ENCODE peak calls at places on chromosomes 12 and 14, in ten cellular contexts. R is body of pancreas; C is upper lobe of right lung; N is stimulated activated CD8-positive, alpha-beta memory T cell treated with anti-CD3 and anti-CD28 coated beads, Interleukin-4, amount 100 ng/mL, for 24 hours; M is mammary epithelial cell; I is AG09309; H is Ammon's horn; D is stimulated activated naive B cell treated with anti-CD40 and anti-IgM and Interleukin-4, amounts not matched to agents 10 μg/mL and 1 μg/mL and 100 μg/mL, for 72 hours; W is endothelial cell; L is kidney glomerular epithelial cell. U is an unnamed sample.

GRCh38 chr14:74984241-74985027 is 18.3 kb upstream of the EIF2B2 start:
- DNase-seq in R (no peak), C (no peak), N (no peak), M (no peak), I (no peak), H (no peak), D (no peak), W (no peak), L (no peak), U (no peak)

GRCh38 chr12:108686753-108687152 is 44.6 kb downstream of the CORO1C start:
- DNase-seq in R (no peak), C (no peak), N (no peak), M (no peak), I (no peak), H (no peak), D (no peak), W (no peak), L (no peak), U (no peak)

GRCh38 chr12:94553130-94553519 is 93.5 kb upstream of the CEP83 start:
- DNase-seq in R (no peak), C (no peak), N (no peak), M (peak; percentile 95), I (peak; percentile 49), H (peak; percentile 83), D (no peak), W (no peak), L (no peak), U (no peak)

GRCh38 chr12:15364221-15365170 is 42.2 kb downstream of the PTPRO start:
- DNase-seq in R (no peak), C (no peak), N (no peak), M (peak; percentile 72), I (no peak), H (no peak), D (no peak), W (no peak), L (peak; percentile 16), U (peak; percentile 4)

GRCh38 chr12:22287776-22288621 is 46.5 kb downstream of the ST8SIA1 start:
- DNase-seq in R (no peak), C (no peak), N (no peak), M (peak; percentile 57), I (no peak), H (no peak), D (no peak), W (no peak), L (peak; percentile 45), U (no peak)

GRCh38 chr12:108363165-108363564 is 24.1 kb upstream of the CMKLR1 start:
- DNase-seq in R (no peak), C (no peak), N (no peak), M (no peak), I (no peak), H (no peak), D (no peak), W (no peak), L (no peak), U (no peak)

GRCh38 chr14:96038558-96038919 is 623 bp upstream of the C14orf132 start:
- DNase-seq in R (no peak), C (no peak), N (no peak), M (peak; percentile 25), I (no peak), H (no peak), D (peak; percentile 11), W (no peak), L (no peak), U (no peak)

GRCh38 chr14:91744068-91744480 is 12.2 kb upstream of the CATSPERB start:
- DNase-seq in R (peak; percentile 63), C (no peak), N (no peak), M (no peak), I (no peak), H (no peak), D (no peak), W (no peak), L (no peak), U (no peak)

GRCh38 chr12:1216560-1216959 is 225.5 kb downstream of the ERC1 start:
- DNase-seq in R (no peak), C (no peak), N (no peak), M (no peak), I (no peak), H (no peak), D (no peak), W (no peak), L (no peak), U (no peak)

GRCh38 chr14:65791551-65791981 is 379.0 kb downstream of the FUT8 start:
- DNase-seq in R (no peak), C (no peak), N (no peak), M (peak; percentile 63), I (no peak), H (no peak), D (peak; percentile 38), W (no peak), L (peak; percentile 73), U (no peak)

GRCh38 chr12:19129486-19130223 is at the start of gene PLEKHA5:
- DNase-seq in R (peak; percentile 83), C (peak; percentile 86), N (peak; percentile 26), M (peak; percentile 63), I (no peak), H (peak; percentile 77), D (peak; percentile 13), W (peak; percentile 76), L (peak; percentile 34), U (peak; percentile 52)

U was measured in nucleus accumbens.